ENCODE peak calls at places on chromosomes 7 and 10, in five cellular contexts. O is HCT116, S is upper lobe of right lung, I is left ventricle myocardium inferior, R is heart left ventricle. M is an unnamed sample.

GRCh38 chr10:78506614-78507013 is 473.0 kb downstream of the RPS24 start:
- DNase-seq in R (no peak), S (no peak), I (no peak), O (no peak), M (no peak)

GRCh38 chr10:77304192-77304591 is 333.4 kb downstream of the KCNMA1 start:
- DNase-seq in I (no peak), R (no peak), S (no peak), O (no peak), M (no peak)

GRCh38 chr10:99983280-99983988 is 26.3 kb downstream of the DNMBP start:
- DNase-seq in O (no peak), S (no peak), I (peak; percentile 26), R (no peak), M (peak; percentile 42)

GRCh38 chr10:118820326-118821116 is 65.8 kb upstream of the CACUL1 start:
- DNase-seq in S (peak; percentile 54), O (no peak), I (no peak), R (no peak), M (no peak)

GRCh38 chr7:73810991-73811360 is 19.8 kb upstream of the CLDN4 start:
- DNase-seq in I (no peak), O (no peak), R (no peak), S (peak; percentile 48), M (no peak)

GRCh38 chr10:6473901-6474370 is 106.1 kb downstream of the PRKCQ start:
- DNase-seq in I (no peak), R (no peak), S (no peak), O (no peak), M (peak; percentile 30)

GRCh38 chr7:91311844-91312243 is 47.6 kb downstream of the FZD1 start:
- DNase-seq in S (no peak), O (no peak), I (no peak), R (no peak), M (no peak)

GRCh38 chr10:123994417-123995081 is 98.8 kb downstream of the CHST15 start:
- DNase-seq in R (peak; percentile 93), S (peak; percentile 93), I (peak; percentile 84), O (peak; percentile 74), M (peak; percentile 75)

GRCh38 chr7:134605978-134606923 is 40.4 kb upstream of the BPGM start:
- DNase-seq in S (no peak), R (peak; percentile 72), I (peak; percentile 51), O (peak; percentile 34), M (no peak)

GRCh38 chr7:3879337-3880054 is 578.4 kb downstream of the SDK1 start:
- DNase-seq in O (no peak), I (peak; percentile 27), S (no peak), R (no peak), M (no peak)

GRCh38 chr10:71661060-71661622 is 58.4 kb downstream of the C10orf105 start:
- DNase-seq in I (no peak), S (no peak), R (no peak), O (no peak), M (no peak)

GRCh38 chr7:55148992-55149391 is 130.2 kb downstream of the EGFR start:
- DNase-seq in O (no peak), S (no peak), I (no peak), R (no peak), M (no peak)

GRCh38 chr7:16619979-16620408 is 25.6 kb downstream of the ANKMY2 start:
- DNase-seq in S (no peak), I (no peak), R (no peak), O (no peak), M (peak; percentile 64)

GRCh38 chr7:100583132-100584045 is 2.5 kb downstream of the LRCH4 start:
- DNase-seq in R (peak; percentile 85), I (peak; percentile 68), O (no peak), S (peak; percentile 88), M (peak; percentile 70)

GRCh38 chr7:157211710-157212109 is 73.0 kb downstream of the UBE3C start:
- DNase-seq in O (no peak), R (no peak), I (no peak), S (no peak), M (no peak)

GRCh38 chr7:94445696-94446194 is 51.0 kb downstream of the COL1A2 start:
- DNase-seq in I (no peak), O (no peak), S (no peak), R (no peak), M (no peak)

GRCh38 chr7:129298268-129298893 is 73.6 kb downstream of the AHCYL2 start:
- DNase-seq in R (no peak), O (peak; percentile 26), S (no peak), I (no peak), M (no peak)

GRCh38 chr10:122269097-122269687 is 1.9 kb upstream of the BTBD16 start:
- DNase-seq in S (no peak), O (no peak), I (no peak), R (no peak), M (no peak)

GRCh38 chr7:31744294-31744874 is 57.4 kb downstream of the PPP1R17 start:
- DNase-seq in O (peak; percentile 53), S (no peak), R (peak; percentile 65), I (peak; percentile 29), M (no peak)

GRCh38 chr7:32564542-32564941 is 69.3 kb downstream of the AVL9 start:
- DNase-seq in R (no peak), I (no peak), S (no peak), O (no peak), M (no peak)

GRCh38 chr10:122052702-122053101 is 63.7 kb downstream of the TACC2 start:
- DNase-seq in S (peak; percentile 13), R (no peak), O (no peak), I (no peak), M (no peak)

GRCh38 chr10:16944081-16944922 is 127.1 kb upstream of the RSU1 start:
- DNase-seq in R (no peak), I (no peak), S (no peak), O (no peak), M (no peak)

GRCh38 chr10:79285315-79286185 is 61.7 kb upstream of the PPIF start:
- DNase-seq in S (no peak), O (no peak), R (no peak), I (no peak), M (peak; percentile 79)

GRCh38 chr10:129775681-129776080 is 188.4 kb downstream of the EBF3 start:
- DNase-seq in I (no peak), O (no peak), S (peak; percentile 46), R (no peak), M (no peak)

GRCh38 chr10:71389768-71390434 is 6.8 kb upstream of the CDH23 start:
- DNase-seq in S (no peak), O (no peak), R (peak; percentile 58), I (no peak), M (no peak)

GRCh38 chr10:132856869-132857524 is 71.0 kb upstream of the NKX6-2 start:
- DNase-seq in R (no peak), S (peak; percentile 25), I (peak; percentile 3), O (no peak), M (no peak)

GRCh38 chr7:71005109-71005508 is 126.8 kb upstream of the GALNT17 start:
- DNase-seq in O (no peak), R (no peak), S (no peak), I (no peak), M (no peak)

GRCh38 chr10:72273410-72274212 is at the start of gene DDIT4:
- DNase-seq in I (peak; percentile 100), R (peak; percentile 100), S (peak; percentile 100), O (peak; percentile 96), M (peak; percentile 99)

GRCh38 chr7:43112941-43113621 is 634 bp downstream of the HECW1 start:
- DNase-seq in R (no peak), I (peak; percentile 13), O (no peak), S (peak; percentile 61), M (peak; percentile 59)

DNA sequence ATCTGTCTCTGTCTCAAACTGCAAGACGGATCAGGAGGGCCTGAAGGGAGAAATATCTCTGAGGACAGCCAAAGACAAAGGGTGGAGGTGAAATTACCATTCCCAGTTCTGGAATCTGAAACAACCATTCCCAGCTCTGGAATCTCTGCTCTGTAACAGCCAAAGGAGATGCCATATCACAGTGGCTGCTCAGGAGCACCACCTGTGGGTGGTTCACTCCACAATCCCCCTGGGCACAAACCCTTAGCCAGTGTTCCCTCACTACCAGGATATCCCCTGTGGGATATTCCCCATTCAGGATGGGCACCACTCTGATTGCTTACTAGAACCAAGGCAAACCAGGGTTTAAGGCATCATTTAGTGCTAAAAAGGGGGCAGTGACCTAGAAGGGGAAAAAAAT is 199.0 kb downstream of the HTR7 start:
- DNase-seq in O (peak; percentile 3), I (no peak), R (no peak), S (no peak), M (no peak)
- TF ChIP-seq CTCF in O (peak; percentile 38), I (no peak), R (no peak), S (no peak), M (peak; percentile 28)

DNA sequence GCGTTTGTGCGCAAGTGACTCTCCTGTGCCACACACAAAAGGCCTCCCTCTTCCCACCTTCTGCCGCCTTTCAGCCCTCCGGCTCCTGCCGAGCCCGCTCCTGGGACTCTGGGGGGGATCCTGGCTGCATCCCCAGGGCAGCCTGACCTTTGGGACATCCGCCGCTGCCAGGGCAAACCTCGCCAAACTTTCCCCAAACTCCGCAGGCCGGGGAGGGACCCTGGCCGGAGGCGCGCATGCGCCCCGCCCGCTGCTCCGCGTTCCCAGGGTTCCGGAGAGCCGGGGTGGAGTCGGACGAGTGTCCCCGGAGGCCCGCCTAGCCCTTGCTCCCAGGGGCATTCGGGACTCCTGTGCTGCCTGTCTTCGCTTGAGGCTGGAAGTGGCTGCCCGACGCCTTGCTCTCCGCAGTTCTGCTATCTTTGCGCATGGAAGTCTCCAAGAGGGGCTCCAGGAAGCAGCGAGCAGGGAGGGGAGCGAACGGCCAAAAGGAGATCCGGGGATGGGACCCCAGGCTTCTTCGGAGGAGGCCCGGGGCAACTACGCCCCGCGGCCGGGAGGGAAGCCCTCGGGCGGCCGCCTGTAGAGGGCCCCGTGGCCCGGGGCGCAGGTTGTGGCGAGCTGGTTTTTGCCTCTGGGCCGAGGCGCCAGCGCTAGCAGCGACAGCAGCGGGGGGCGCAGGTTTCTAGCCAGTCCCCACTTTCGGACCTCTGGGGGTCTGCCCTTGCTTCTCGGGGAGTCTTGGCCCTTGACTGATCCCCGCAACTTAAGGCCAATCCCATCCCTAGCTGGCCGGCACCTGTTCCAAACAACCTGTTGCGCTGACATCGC is 7.0 kb downstream of the PTF1A start:
- DNase-seq in I (no peak), O (no peak), S (no peak), R (no peak), M (peak; percentile 29)
- H3K4me3 ChIP-seq in I (peak overlapping the region; percentile 44), O (no peak overlapping the region), S (no peak overlapping the region), R (no peak overlapping the region), M (no peak overlapping the region)

DNA sequence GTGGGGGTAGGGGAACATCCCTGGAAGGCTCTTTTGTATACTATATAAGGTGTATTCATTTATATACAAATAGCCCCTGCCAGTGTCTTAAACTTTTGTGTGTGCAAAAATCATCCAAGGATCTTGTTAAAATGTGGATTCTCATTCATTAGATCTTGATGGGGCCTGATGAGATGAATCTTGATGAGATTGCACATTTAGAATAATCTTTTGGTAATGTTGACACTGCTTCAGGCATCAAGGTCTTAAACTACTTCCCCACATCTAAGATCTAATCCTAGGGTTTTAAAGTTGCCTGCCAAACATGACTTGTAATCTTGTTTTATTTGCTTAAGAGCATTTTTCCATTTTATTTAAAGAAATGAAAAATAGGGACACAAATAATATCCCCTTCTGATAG is 13.0 kb downstream of the TLX1 start:
- DNase-seq in S (no peak), O (no peak), R (no peak), I (no peak), M (no peak)
- H3K27me3 ChIP-seq in S (peaks cover 98% of the 10 kb centered on the region), O (no peaks in the 10 kb centered on the region), R (peaks cover 99% of the 10 kb centered on the region), I (peaks cover 100% of the 10 kb centered on the region), M (peaks cover 2% of the 10 kb centered on the region)

DNA sequence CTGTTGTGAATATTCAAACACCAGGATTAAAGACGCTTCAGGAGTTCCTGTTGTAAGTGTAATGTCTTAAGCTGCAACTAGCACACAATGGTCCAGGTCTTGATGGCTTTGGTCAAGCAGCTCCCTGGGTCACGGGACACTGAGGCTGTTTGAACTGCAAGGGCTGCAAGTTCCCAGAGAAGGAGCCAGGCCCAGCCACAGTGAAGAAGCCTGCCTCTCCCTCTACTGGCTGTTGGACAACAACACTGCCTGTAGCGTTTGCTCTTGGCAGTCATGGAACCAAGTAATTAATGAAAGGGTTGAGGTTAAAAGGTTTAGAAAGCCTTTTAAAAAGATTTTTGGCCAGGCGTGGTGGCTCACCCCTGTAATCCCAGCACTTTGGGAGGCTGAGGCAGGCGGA is 31.9 kb upstream of the GUSB start:
- DNase-seq in S (peak; percentile 68), O (peak; percentile 26), I (peak; percentile 29), R (no peak), M (no peak)
- TF ChIP-seq CTCF in S (peak; percentile 43), O (peak; percentile 32), I (peak; percentile 64), R (peak; percentile 28), M (peak; percentile 49)